ENCODE peak calls at places on chromosomes 12 and 14, in nine cellular contexts. N is psoas muscle, M is spleen, O is BE2C, P is mesenchymal stem cell, K is endothelial cell of umbilical vein, Q is PC-9, I is small intestine, S is testis. X is an unnamed sample. For H3K4me1 and H3K36me3, the result is how much of the 10 kb centered on the place peaks cover.

GRCh38 chr12:1047898-1048660 is 57.1 kb downstream of the ERC1 start:
- DNase-seq in N (no peak), M (no peak), O (peak), P (no peak), K (peak), Q (no peak), I (no peak), S (peak), X (no peak)

GRCh38 chr12:63420206-63420644 is 248.1 kb downstream of the DPY19L2 start:
- DNase-seq in N (no peak), M (no peak), O (peak), P (peak), K (peak), Q (peak), I (peak), S (peak), X (peak)

GRCh38 chr14:105602243-105602750 is 75.9 kb downstream of the TMEM121 start:
- DNase-seq in N (no peak), M (peak), O (no peak), P (no peak), K (no peak), Q (no peak), I (no peak), S (no peak), X (no peak)

GRCh38 chr14:77436042-77436441 is 12.7 kb upstream of the NOXRED1 start:
- DNase-seq in N (no peak), M (no peak), O (no peak), P (no peak), K (no peak), Q (no peak), I (no peak), S (no peak), X (no peak)

GRCh38 chr12:62907561-62907960 is 27.4 kb downstream of the PPM1H start:
- DNase-seq in N (no peak), M (no peak), O (no peak), P (no peak), K (no peak), Q (no peak), I (no peak), S (no peak), X (no peak)

GRCh38 chr12:56990648-56991318 is 15.6 kb downstream of the ZBTB39 start:
- DNase-seq in N (no peak), M (peak), O (no peak), P (no peak), K (no peak), Q (no peak), I (no peak), S (no peak), X (no peak)

GRCh38 chr14:32073537-32074189 is 3.4 kb upstream of the ARHGAP5 start:
- DNase-seq in N (no peak), M (no peak), O (peak), P (peak), K (peak), Q (peak), I (peak), S (peak), X (peak)

GRCh38 chr12:78835493-78835892 is 29.1 kb upstream of the SYT1 start:
- DNase-seq in N (no peak), M (no peak), O (no peak), P (no peak), K (no peak), Q (no peak), I (no peak), S (no peak), X (no peak)

GRCh38 chr14:30681752-30682355 is 59.7 kb downstream of the SCFD1 start:
- DNase-seq in N (no peak), M (no peak), O (no peak), P (peak), K (peak), Q (no peak), I (no peak), S (no peak), X (no peak)

GRCh38 chr12:113582521-113583218 is 111.0 kb upstream of the LHX5 start:
- DNase-seq in N (no peak), M (no peak), O (no peak), P (no peak), K (no peak), Q (peak), I (no peak), S (no peak), X (no peak)

GRCh38 chr12:124336184-124336437 is 41.2 kb downstream of the RFLNA start:
- DNase-seq in N (no peak), M (no peak), O (no peak), P (no peak), K (no peak), Q (no peak), I (no peak), S (no peak), X (no peak)

GRCh38 chr12:66594688-66595087 is 84.2 kb downstream of the GRIP1 start:
- DNase-seq in N (no peak), M (no peak), O (no peak), P (no peak), K (no peak), Q (no peak), I (no peak), S (no peak), X (peak)

GRCh38 chr12:11724888-11725310 is 75.4 kb downstream of the ETV6 start:
- DNase-seq in N (no peak), M (no peak), O (no peak), P (peak), K (peak), Q (no peak), I (no peak), S (peak), X (peak)

GRCh38 chr12:15875863-15876262 is 6.3 kb upstream of the STRAP start:
- DNase-seq in N (no peak), M (no peak), O (no peak), P (no peak), K (no peak), Q (no peak), I (no peak), S (no peak), X (no peak)

GRCh38 chr12:11731455-11731854 is 82.0 kb downstream of the ETV6 start:
- DNase-seq in N (no peak), M (no peak), O (no peak), P (peak), K (peak), Q (no peak), I (no peak), S (no peak), X (peak)

GRCh38 chr12:112321277-112321676 is 61.0 kb downstream of the HECTD4 start:
- DNase-seq in N (no peak), M (no peak), O (no peak), P (no peak), K (peak), Q (no peak), I (no peak), S (no peak), X (no peak)

GRCh38 chr14:48731260-48731659 is 854.9 kb downstream of the RPS29 start:
- DNase-seq in N (no peak), M (no peak), O (no peak), P (peak), K (no peak), Q (no peak), I (no peak), S (no peak), X (no peak)

GRCh38 chr14:69637503-69638030 is 26.2 kb downstream of the SUSD6 start:
- DNase-seq in N (peak), M (peak), O (peak), P (peak), K (no peak), Q (no peak), I (peak), S (no peak), X (no peak)

GRCh38 chr14:94601961-94602391 is 10.2 kb upstream of the SERPINA3 start:
- DNase-seq in N (peak), M (peak), O (no peak), P (peak), K (peak), Q (no peak), I (peak), S (peak), X (peak)

GRCh38 chr12:109764123-109764522 is 50.5 kb downstream of the FAM222A start:
- DNase-seq in N (no peak), M (no peak), O (peak), P (no peak), K (no peak), Q (no peak), I (no peak), S (no peak), X (no peak)

GRCh38 chr12:72274926-72275325 is 2.8 kb downstream of the TRHDE start:
- DNase-seq in N (peak), M (no peak), O (no peak), P (peak), K (no peak), Q (no peak), I (no peak), S (no peak), X (no peak)

GRCh38 chr12:132265056-132265800 is 64.2 kb downstream of the GALNT9 start:
- DNase-seq in N (no peak), M (no peak), O (no peak), P (no peak), K (no peak), Q (no peak), I (no peak), S (no peak), X (no peak)

GRCh38 chr14:26773906-26774593 is 176.2 kb upstream of the NOVA1 start:
- DNase-seq in N (no peak), M (no peak), O (no peak), P (no peak), K (peak), Q (no peak), I (no peak), S (no peak), X (no peak)

GRCh38 chr14:99793213-99794155 is at the start of gene EML1:
- DNase-seq in N (peak), M (peak), O (peak), P (peak), K (peak), Q (peak), I (peak), S (peak), X (peak)

GRCh38 chr12:52907092-52907810 is 2.4 kb upstream of the KRT8 start:
- DNase-seq in N (no peak), M (no peak), O (peak), P (peak), K (peak), Q (peak), I (peak), S (peak), X (peak)

GRCh38 chr12:38905480-38906351 is at the start of gene CPNE8:
- DNase-seq in N (peak), M (peak), O (peak), P (peak), K (peak), Q (peak), I (no peak), S (peak), X (peak)

GRCh38 chr14:100767788-100768536 is 41.3 kb downstream of the DLK1 start:
- DNase-seq in N (peak), M (peak), O (no peak), P (no peak), K (no peak), Q (no peak), I (no peak), S (no peak), X (no peak)

GRCh38 chr12:79001404-79001803 is 136.8 kb downstream of the SYT1 start:
- DNase-seq in N (no peak), M (no peak), O (no peak), P (no peak), K (no peak), Q (no peak), I (no peak), S (no peak), X (no peak)

GRCh38 chr14:20415723-20416622 is 2.7 kb upstream of the TEP1 start:
- DNase-seq in N (no peak), M (no peak), O (peak), P (peak), K (peak), Q (no peak), I (peak), S (peak), X (peak)

GRCh38 chr12:71134405-71134804 is 23.4 kb downstream of the TSPAN8 start:
- DNase-seq in N (no peak), M (no peak), O (no peak), P (peak), K (peak), Q (no peak), I (peak), S (no peak), X (no peak)

GRCh38 chr12:65649126-65649525 is 175.2 kb upstream of the HMGA2 start:
- DNase-seq in N (no peak), M (no peak), O (no peak), P (peak), K (peak), Q (peak), I (peak), S (no peak), X (peak)

GRCh38 chr12:124498178-124498869 is 69.1 kb downstream of the NCOR2 start:
- DNase-seq in N (peak), M (no peak), O (no peak), P (peak), K (peak), Q (no peak), I (no peak), S (no peak), X (peak)

GRCh38 chr12:6570264-6570887 is 2.3 kb upstream of the NOP2 start:
- DNase-seq in N (peak), M (peak), O (peak), P (peak), K (peak), Q (peak), I (peak), S (peak), X (no peak)

GRCh38 chr12:106919910-106920544 is 35.7 kb upstream of the TMEM263 start:
- DNase-seq in N (no peak), M (no peak), O (peak), P (peak), K (peak), Q (no peak), I (peak), S (peak), X (peak)

GRCh38 chr12:42474391-42474790 is 115.2 kb downstream of the PRICKLE1 start:
- DNase-seq in N (no peak), M (no peak), O (no peak), P (peak), K (peak), Q (no peak), I (no peak), S (no peak), X (peak)

DNA sequence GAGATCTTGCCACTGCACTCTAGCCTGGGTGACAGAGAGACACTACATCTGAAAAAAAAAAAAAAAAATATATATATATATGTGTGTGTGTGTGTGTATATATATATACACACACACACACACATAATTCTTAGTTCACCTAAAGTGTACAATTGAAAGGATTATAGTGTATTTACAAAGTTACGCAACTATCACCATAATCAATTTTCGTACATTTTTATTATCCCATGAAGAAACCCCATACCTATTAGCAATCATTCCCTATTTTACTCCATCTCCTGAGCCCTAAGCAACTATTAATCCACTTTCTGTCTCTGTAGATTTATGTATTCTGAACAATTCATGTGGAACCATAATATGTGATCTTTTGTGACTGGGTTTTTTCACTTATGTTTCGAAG is 4.4 kb downstream of the SRP54 start:
- DNase-seq in N (no peak), M (no peak), O (no peak), P (no peak), K (no peak), Q (no peak), I (no peak), S (no peak), X (no peak)
- H3K4me3 ChIP-seq in N (no peak), M (no peak), O (no peak), P (no peak), K (no peak), Q (no peak), I (no peak), S (no peak), X (no peak)

DNA sequence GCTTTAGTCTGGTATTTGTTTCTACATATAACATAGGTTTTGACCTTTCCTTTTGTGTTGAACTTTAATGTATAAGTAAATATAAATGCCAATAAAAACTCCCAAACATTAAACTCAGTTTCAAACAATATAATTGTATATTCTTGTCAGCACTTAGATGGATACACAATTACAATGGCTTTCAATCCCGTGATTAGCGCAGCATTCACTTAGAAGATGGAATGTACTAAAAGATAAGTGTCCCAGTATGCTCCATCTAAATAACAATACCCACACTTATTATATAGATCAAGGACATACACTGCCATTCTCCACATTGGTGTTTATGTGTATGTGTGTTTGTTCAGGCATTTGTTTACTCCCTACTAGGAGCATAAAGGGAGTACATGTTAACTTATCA is 193.1 kb downstream of the SOX5 start:
- DNase-seq in N (no peak), M (no peak), O (no peak), P (no peak), K (no peak), Q (no peak), I (no peak), S (no peak), X (no peak)
- H3K4me1 ChIP-seq in N (under half), M (under half), O (under half), P (under half), K (under half), Q (under half), I (under half), S (under half), X (under half)

GRCh38 chr14:75095690-75096089 is 26.2 kb downstream of the ZC2HC1C start:
- DNase-seq in N (no peak), M (no peak), O (no peak), P (no peak), K (no peak), Q (no peak), I (no peak), S (no peak), X (no peak)

GRCh38 chr14:75098209-75098608 is 28.6 kb downstream of the NEK9 start:
- DNase-seq in N (no peak), M (no peak), O (no peak), P (no peak), K (no peak), Q (no peak), I (peak), S (no peak), X (no peak)

GRCh38 chr14:75096959-75097358 is 27.5 kb downstream of the ZC2HC1C start:
- DNase-seq in N (no peak), M (no peak), O (no peak), P (no peak), K (no peak), Q (no peak), I (no peak), S (no peak), X (no peak)

GRCh38 chr14:75098682-75099081 is 28.2 kb downstream of the NEK9 start:
- DNase-seq in N (no peak), M (no peak), O (no peak), P (no peak), K (no peak), Q (no peak), I (no peak), S (no peak), X (no peak)

GRCh38 chr14:75101491-75101890 is 25.4 kb downstream of the NEK9 start:
- DNase-seq in N (no peak), M (no peak), O (no peak), P (no peak), K (no peak), Q (no peak), I (no peak), S (no peak), X (no peak)
- H3K36me3 ChIP-seq in N (half or more), M (half or more), O (half or more), P (under half), K (under half), Q (half or more), I (under half), S (under half), X (under half)

DNA sequence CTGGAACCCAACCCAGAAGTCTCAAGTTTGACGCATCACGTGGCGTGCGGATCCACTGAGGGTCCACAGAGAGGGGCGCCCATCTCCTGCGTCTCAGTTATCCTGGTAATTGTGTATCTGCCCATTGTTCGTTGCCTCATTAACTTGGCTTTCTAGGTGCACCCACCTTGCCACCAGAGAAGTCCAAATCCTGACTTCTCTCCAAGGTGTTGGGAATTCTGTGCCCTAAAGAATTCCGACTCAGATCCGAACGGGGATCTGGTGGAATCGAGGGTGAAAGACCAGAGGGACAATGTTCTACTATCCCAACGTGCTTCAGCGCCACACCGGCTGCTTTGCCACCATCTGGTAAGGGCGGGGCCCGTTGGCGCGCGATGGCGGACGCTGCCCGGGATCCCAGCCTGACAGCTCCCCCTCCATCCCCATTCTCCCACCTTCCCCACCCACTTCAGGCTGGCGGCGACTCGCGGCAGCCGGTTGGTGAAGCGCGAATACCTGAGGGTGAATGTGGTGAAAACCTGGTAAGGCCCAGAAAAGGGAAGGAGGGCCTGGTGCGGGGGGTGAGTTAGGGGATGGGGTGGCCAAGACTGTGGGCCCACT is 481 bp downstream of the REC8 start:
- DNase-seq in N (peak), M (no peak), O (no peak), P (no peak), K (no peak), Q (no peak), I (no peak), S (no peak), X (no peak)
- H3K4me3 ChIP-seq in N (peak), M (peak), O (peak), P (peak), K (peak), Q (no peak), I (peak), S (peak), X (peak)

GRCh38 chr12:108477881-108478259 is 37.2 kb upstream of the FICD start:
- DNase-seq in N (no peak), M (no peak), O (no peak), P (no peak), K (no peak), Q (no peak), I (no peak), S (no peak), X (no peak)

GRCh38 chr12:108473400-108474055 is 41.5 kb upstream of the FICD start:
- DNase-seq in N (no peak), M (no peak), O (no peak), P (no peak), K (no peak), Q (no peak), I (no peak), S (no peak), X (no peak)

GRCh38 chr12:108477055-108477880 is 37.8 kb upstream of the FICD start:
- DNase-seq in N (no peak), M (no peak), O (no peak), P (no peak), K (no peak), Q (no peak), I (no peak), S (peak), X (no peak)

GRCh38 chr12:108478611-108479010 is 36.5 kb upstream of the FICD start:
- DNase-seq in N (no peak), M (no peak), O (no peak), P (no peak), K (no peak), Q (no peak), I (no peak), S (no peak), X (no peak)

DNA sequence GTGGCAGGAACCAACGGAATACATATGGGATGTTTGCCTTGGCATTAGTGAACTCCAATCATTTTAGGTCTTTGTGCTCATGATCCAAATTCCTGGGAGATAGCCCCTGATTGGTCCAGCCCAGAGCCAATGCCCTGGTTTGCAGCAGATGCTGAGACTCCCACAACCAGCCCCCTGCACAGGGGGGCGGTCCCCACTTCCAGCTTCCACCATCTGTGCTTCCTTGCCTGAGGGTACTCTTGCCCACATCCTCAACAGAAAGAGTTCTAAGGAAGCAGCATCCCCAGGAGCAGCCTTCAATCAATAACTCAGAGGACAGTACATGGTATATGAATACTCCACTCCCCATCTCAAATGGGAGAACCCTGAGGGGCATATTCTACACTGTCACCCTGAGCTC is 39.7 kb upstream of the FICD start:
- DNase-seq in N (no peak), M (no peak), O (no peak), P (no peak), K (no peak), Q (no peak), I (no peak), S (no peak), X (no peak)
- H3K4me1 ChIP-seq in N (under half), M (under half), O (under half), P (under half), K (under half), Q (under half), I (under half), S (under half), X (under half)